ENCODE peak calls at places on chromosomes 5 and 9, in eight cellular contexts. One of them, this sample, is unnamed.

GRCh38 chr5:119411291-119411934 is 40.9 kb upstream of the HSD17B4 start:
- DNase-seq in DND-41: no peak
- DNase-seq in AG10803: peak
- DNase-seq in fibroblast of pulmonary artery: peak
- DNase-seq in epithelial cell of proximal tubule: no peak
- DNase-seq in left ventricle myocardium inferior: no peak
- DNase-seq in fibroblast of lung: no peak
- DNase-seq in CD8-positive, alpha-beta T cell: no peak
- DNase-seq in this sample: no peak

GRCh38 chr5:110321117-110321516 is 405.4 kb downstream of the TMEM232 start:
- DNase-seq in DND-41: no peak
- DNase-seq in AG10803: peak
- DNase-seq in fibroblast of pulmonary artery: no peak
- DNase-seq in epithelial cell of proximal tubule: no peak
- DNase-seq in left ventricle myocardium inferior: no peak
- DNase-seq in fibroblast of lung: no peak
- DNase-seq in CD8-positive, alpha-beta T cell: no peak
- DNase-seq in this sample: peak

GRCh38 chr5:67817652-67818051 is 397.9 kb upstream of the PIK3R1 start:
- DNase-seq in DND-41: no peak
- DNase-seq in AG10803: no peak
- DNase-seq in fibroblast of pulmonary artery: no peak
- DNase-seq in epithelial cell of proximal tubule: no peak
- DNase-seq in left ventricle myocardium inferior: no peak
- DNase-seq in fibroblast of lung: no peak
- DNase-seq in CD8-positive, alpha-beta T cell: no peak
- DNase-seq in this sample: no peak

GRCh38 chr5:134943547-134943946 is 24.2 kb upstream of the CATSPER3 start:
- DNase-seq in DND-41: no peak
- DNase-seq in AG10803: no peak
- DNase-seq in fibroblast of pulmonary artery: no peak
- DNase-seq in epithelial cell of proximal tubule: no peak
- DNase-seq in left ventricle myocardium inferior: no peak
- DNase-seq in fibroblast of lung: no peak
- DNase-seq in CD8-positive, alpha-beta T cell: no peak
- DNase-seq in this sample: no peak

GRCh38 chr5:10352404-10353240 is 873 bp upstream of the MARCHF6 start:
- DNase-seq in DND-41: peak
- DNase-seq in AG10803: no peak
- DNase-seq in fibroblast of pulmonary artery: peak
- DNase-seq in epithelial cell of proximal tubule: no peak
- DNase-seq in left ventricle myocardium inferior: no peak
- DNase-seq in fibroblast of lung: peak
- DNase-seq in CD8-positive, alpha-beta T cell: no peak
- DNase-seq in this sample: no peak

GRCh38 chr9:97568461-97569275 is 64.5 kb downstream of the TSTD2 start:
- DNase-seq in DND-41: no peak
- DNase-seq in AG10803: no peak
- DNase-seq in fibroblast of pulmonary artery: no peak
- DNase-seq in epithelial cell of proximal tubule: no peak
- DNase-seq in left ventricle myocardium inferior: no peak
- DNase-seq in fibroblast of lung: no peak
- DNase-seq in CD8-positive, alpha-beta T cell: no peak
- DNase-seq in this sample: no peak

GRCh38 chr5:103755974-103756373 is 193.4 kb upstream of the NUDT12 start:
- DNase-seq in DND-41: no peak
- DNase-seq in AG10803: no peak
- DNase-seq in fibroblast of pulmonary artery: no peak
- DNase-seq in epithelial cell of proximal tubule: no peak
- DNase-seq in left ventricle myocardium inferior: no peak
- DNase-seq in fibroblast of lung: no peak
- DNase-seq in CD8-positive, alpha-beta T cell: no peak
- DNase-seq in this sample: no peak

GRCh38 chr5:134964359-134965270 is 3.1 kb upstream of the CATSPER3 start:
- DNase-seq in DND-41: peak
- DNase-seq in AG10803: no peak
- DNase-seq in fibroblast of pulmonary artery: no peak
- DNase-seq in epithelial cell of proximal tubule: no peak
- DNase-seq in left ventricle myocardium inferior: no peak
- DNase-seq in fibroblast of lung: no peak
- DNase-seq in CD8-positive, alpha-beta T cell: no peak
- DNase-seq in this sample: no peak

GRCh38 chr9:127102788-127103187 is 19.6 kb downstream of the ANGPTL2 start:
- DNase-seq in DND-41: no peak
- DNase-seq in AG10803: no peak
- DNase-seq in fibroblast of pulmonary artery: no peak
- DNase-seq in epithelial cell of proximal tubule: no peak
- DNase-seq in left ventricle myocardium inferior: no peak
- DNase-seq in fibroblast of lung: no peak
- DNase-seq in CD8-positive, alpha-beta T cell: no peak
- DNase-seq in this sample: no peak

GRCh38 chr9:109440797-109441287 is 57.3 kb downstream of the PTPN3 start:
- DNase-seq in DND-41: peak
- DNase-seq in AG10803: peak
- DNase-seq in fibroblast of pulmonary artery: peak
- DNase-seq in epithelial cell of proximal tubule: peak
- DNase-seq in left ventricle myocardium inferior: no peak
- DNase-seq in fibroblast of lung: peak
- DNase-seq in CD8-positive, alpha-beta T cell: peak
- DNase-seq in this sample: peak

GRCh38 chr5:145979270-145980223 is 43.2 kb downstream of the SH3RF2 start:
- DNase-seq in DND-41: no peak
- DNase-seq in AG10803: no peak
- DNase-seq in fibroblast of pulmonary artery: no peak
- DNase-seq in epithelial cell of proximal tubule: no peak
- DNase-seq in left ventricle myocardium inferior: no peak
- DNase-seq in fibroblast of lung: no peak
- DNase-seq in CD8-positive, alpha-beta T cell: no peak
- DNase-seq in this sample: no peak

GRCh38 chr5:172417983-172418630 is 36.2 kb downstream of the SH3PXD2B start:
- DNase-seq in DND-41: no peak
- DNase-seq in AG10803: peak
- DNase-seq in fibroblast of pulmonary artery: peak
- DNase-seq in epithelial cell of proximal tubule: no peak
- DNase-seq in left ventricle myocardium inferior: peak
- DNase-seq in fibroblast of lung: peak
- DNase-seq in CD8-positive, alpha-beta T cell: no peak
- DNase-seq in this sample: no peak

GRCh38 chr9:127050581-127050980 is 71.9 kb downstream of the ANGPTL2 start:
- DNase-seq in DND-41: no peak
- DNase-seq in AG10803: no peak
- DNase-seq in fibroblast of pulmonary artery: no peak
- DNase-seq in epithelial cell of proximal tubule: no peak
- DNase-seq in left ventricle myocardium inferior: no peak
- DNase-seq in fibroblast of lung: no peak
- DNase-seq in CD8-positive, alpha-beta T cell: no peak
- DNase-seq in this sample: no peak

GRCh38 chr5:124662261-124662781 is 84.1 kb downstream of the ZNF608 start:
- DNase-seq in DND-41: no peak
- DNase-seq in AG10803: no peak
- DNase-seq in fibroblast of pulmonary artery: no peak
- DNase-seq in epithelial cell of proximal tubule: no peak
- DNase-seq in left ventricle myocardium inferior: no peak
- DNase-seq in fibroblast of lung: no peak
- DNase-seq in CD8-positive, alpha-beta T cell: no peak
- DNase-seq in this sample: no peak

GRCh38 chr9:101536938-101537337 is 3.3 kb downstream of the RNF20 start:
- DNase-seq in DND-41: peak
- DNase-seq in AG10803: peak
- DNase-seq in fibroblast of pulmonary artery: peak
- DNase-seq in epithelial cell of proximal tubule: no peak
- DNase-seq in left ventricle myocardium inferior: no peak
- DNase-seq in fibroblast of lung: peak
- DNase-seq in CD8-positive, alpha-beta T cell: no peak
- DNase-seq in this sample: peak

GRCh38 chr5:53037141-53037859 is 48.1 kb downstream of the ITGA2 start:
- DNase-seq in DND-41: no peak
- DNase-seq in AG10803: peak
- DNase-seq in fibroblast of pulmonary artery: peak
- DNase-seq in epithelial cell of proximal tubule: no peak
- DNase-seq in left ventricle myocardium inferior: no peak
- DNase-seq in fibroblast of lung: peak
- DNase-seq in CD8-positive, alpha-beta T cell: no peak
- DNase-seq in this sample: no peak

GRCh38 chr5:1881273-1881586 is 1.5 kb downstream of the IRX4 start:
- DNase-seq in DND-41: no peak
- DNase-seq in AG10803: no peak
- DNase-seq in fibroblast of pulmonary artery: peak
- DNase-seq in epithelial cell of proximal tubule: no peak
- DNase-seq in left ventricle myocardium inferior: no peak
- DNase-seq in fibroblast of lung: no peak
- DNase-seq in CD8-positive, alpha-beta T cell: no peak
- DNase-seq in this sample: no peak

GRCh38 chr9:134708672-134709038 is 67.1 kb downstream of the COL5A1 start:
- DNase-seq in DND-41: no peak
- DNase-seq in AG10803: no peak
- DNase-seq in fibroblast of pulmonary artery: no peak
- DNase-seq in epithelial cell of proximal tubule: no peak
- DNase-seq in left ventricle myocardium inferior: no peak
- DNase-seq in fibroblast of lung: no peak
- DNase-seq in CD8-positive, alpha-beta T cell: no peak
- DNase-seq in this sample: no peak
- H3K4me3 ChIP-seq in DND-41: no peak
- H3K4me3 ChIP-seq in AG10803: no peak
- H3K4me3 ChIP-seq in fibroblast of pulmonary artery: no peak
- H3K4me3 ChIP-seq in epithelial cell of proximal tubule: no peak
- H3K4me3 ChIP-seq in left ventricle myocardium inferior: no peak
- H3K4me3 ChIP-seq in fibroblast of lung: no peak
- H3K4me3 ChIP-seq in CD8-positive, alpha-beta T cell: no peak
- H3K4me3 ChIP-seq in this sample: no peak

GRCh38 chr9:83231039-83231438 is 168.1 kb upstream of the RASEF start:
- DNase-seq in DND-41: no peak
- DNase-seq in AG10803: peak
- DNase-seq in fibroblast of pulmonary artery: no peak
- DNase-seq in epithelial cell of proximal tubule: no peak
- DNase-seq in left ventricle myocardium inferior: no peak
- DNase-seq in fibroblast of lung: peak
- DNase-seq in CD8-positive, alpha-beta T cell: no peak
- DNase-seq in this sample: peak
- TF ChIP-seq CTCF in DND-41: no peak
- TF ChIP-seq CTCF in AG10803: peak
- TF ChIP-seq CTCF in fibroblast of pulmonary artery: no peak
- TF ChIP-seq CTCF in epithelial cell of proximal tubule: peak
- TF ChIP-seq CTCF in left ventricle myocardium inferior: peak
- TF ChIP-seq CTCF in fibroblast of lung: peak
- TF ChIP-seq CTCF in CD8-positive, alpha-beta T cell: no peak
- TF ChIP-seq CTCF in this sample: peak

GRCh38 chr5:167608708-167609272 is 682.7 kb upstream of the WWC1 start:
- DNase-seq in DND-41: no peak
- DNase-seq in AG10803: no peak
- DNase-seq in fibroblast of pulmonary artery: no peak
- DNase-seq in epithelial cell of proximal tubule: no peak
- DNase-seq in left ventricle myocardium inferior: no peak
- DNase-seq in fibroblast of lung: no peak
- DNase-seq in CD8-positive, alpha-beta T cell: no peak
- DNase-seq in this sample: no peak

DNA sequence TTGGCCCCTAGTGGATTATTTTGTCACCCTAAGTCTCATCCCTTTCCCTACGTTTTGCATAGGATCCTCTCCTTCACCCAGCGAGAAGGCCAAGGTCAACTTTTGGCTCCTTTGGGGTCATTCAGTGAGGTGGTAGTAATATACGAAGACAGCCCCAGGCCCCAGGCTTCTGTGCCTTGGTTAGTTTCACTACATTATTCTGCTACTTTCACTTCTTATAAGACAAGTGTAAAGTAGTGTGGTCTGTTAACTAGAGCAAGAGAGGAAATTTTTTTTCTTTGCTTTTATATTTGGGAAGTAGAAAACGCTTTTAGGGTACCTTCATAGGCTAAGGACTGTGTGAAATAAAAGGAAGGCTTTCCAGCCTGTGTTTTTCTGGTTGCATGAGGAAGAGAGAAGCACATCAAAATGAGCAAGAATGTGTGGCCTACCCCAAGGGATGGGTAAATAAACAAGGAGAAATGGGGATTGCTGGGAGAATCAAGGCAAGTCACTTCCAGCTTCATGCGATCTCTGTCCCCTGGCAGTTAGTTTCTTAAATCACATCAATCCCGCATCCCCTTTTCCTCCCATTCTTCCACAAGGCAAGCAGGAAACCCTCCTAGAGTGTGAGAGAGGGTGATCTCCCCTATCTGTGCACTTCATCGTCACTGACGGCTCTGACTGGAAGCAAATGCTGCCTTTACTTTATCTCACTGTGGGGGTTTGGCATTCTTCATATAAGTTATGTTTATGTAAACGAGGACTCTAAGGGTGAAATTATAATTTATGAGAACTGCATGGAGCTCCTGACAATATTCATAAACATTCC is 676.9 kb upstream of the WWC1 start:
- DNase-seq in DND-41: no peak
- DNase-seq in AG10803: no peak
- DNase-seq in fibroblast of pulmonary artery: no peak
- DNase-seq in epithelial cell of proximal tubule: no peak
- DNase-seq in left ventricle myocardium inferior: no peak
- DNase-seq in fibroblast of lung: peak
- DNase-seq in CD8-positive, alpha-beta T cell: no peak
- DNase-seq in this sample: no peak
- H3K4me3 ChIP-seq in DND-41: no peak
- H3K4me3 ChIP-seq in AG10803: no peak
- H3K4me3 ChIP-seq in fibroblast of pulmonary artery: no peak
- H3K4me3 ChIP-seq in epithelial cell of proximal tubule: no peak
- H3K4me3 ChIP-seq in left ventricle myocardium inferior: no peak
- H3K4me3 ChIP-seq in fibroblast of lung: no peak
- H3K4me3 ChIP-seq in CD8-positive, alpha-beta T cell: no peak
- H3K4me3 ChIP-seq in this sample: no peak

DNA sequence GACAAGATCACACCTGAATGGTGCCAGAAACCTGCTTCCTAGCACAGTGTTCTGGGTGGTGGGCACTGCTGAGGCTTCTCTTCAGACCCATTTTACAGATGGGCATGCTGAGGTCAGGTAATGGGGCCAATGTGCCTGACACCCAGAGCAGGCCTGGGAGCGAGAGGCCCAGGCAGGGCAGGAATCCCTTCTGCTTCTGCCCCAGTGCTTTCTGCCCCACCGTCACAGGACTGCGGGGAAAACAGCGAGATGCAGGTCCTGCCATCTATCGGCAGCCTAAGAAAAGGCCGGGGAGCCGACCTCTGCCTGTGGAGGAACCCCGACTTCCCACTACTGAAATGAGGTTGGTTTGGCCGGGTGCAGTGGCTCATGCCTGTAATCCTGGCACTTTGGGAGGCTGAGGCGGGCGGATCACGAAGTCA is 22.8 kb upstream of the RNU6ATAC start:
- DNase-seq in DND-41: no peak
- DNase-seq in AG10803: no peak
- DNase-seq in fibroblast of pulmonary artery: no peak
- DNase-seq in epithelial cell of proximal tubule: no peak
- DNase-seq in left ventricle myocardium inferior: no peak
- DNase-seq in fibroblast of lung: no peak
- DNase-seq in CD8-positive, alpha-beta T cell: no peak
- DNase-seq in this sample: no peak
- TF ChIP-seq CTCF in DND-41: no peak
- TF ChIP-seq CTCF in AG10803: no peak
- TF ChIP-seq CTCF in fibroblast of pulmonary artery: no peak
- TF ChIP-seq CTCF in epithelial cell of proximal tubule: no peak
- TF ChIP-seq CTCF in left ventricle myocardium inferior: no peak
- TF ChIP-seq CTCF in fibroblast of lung: no peak
- TF ChIP-seq CTCF in CD8-positive, alpha-beta T cell: no peak
- TF ChIP-seq CTCF in this sample: peak